ENCODE peak calls at places on chromosomes 3 and 15, in nine cellular contexts. Z is non-pigmented ciliary epithelial cell; Q is tibial nerve; T is effector memory CD8-positive, alpha-beta T cell; J is left colon; S is dorsolateral prefrontal cortex; W is CD4-positive, alpha-beta T cell; L is HFFc6; P is ovary. K is an unnamed sample.

GRCh38 chr3:62027796-62028195 is 345.6 kb downstream of the FEZF2 start:
- DNase-seq in P (no peak), W (no peak), Z (no peak), S (peak), J (no peak), T (no peak), L (no peak), Q (no peak), K (no peak)

GRCh38 chr3:179720196-179720595 is 67.4 kb downstream of the USP13 start:
- DNase-seq in L (no peak), J (no peak), Q (no peak), W (no peak), S (no peak), T (no peak), P (no peak), Z (no peak), K (no peak)

GRCh38 chr15:59885832-59886231 is 118.3 kb upstream of the FOXB1 start:
- DNase-seq in P (no peak), S (no peak), Q (no peak), Z (no peak), T (no peak), L (no peak), J (no peak), W (no peak), K (no peak)

GRCh38 chr15:33044598-33044997 is 149.9 kb downstream of the FMN1 start:
- DNase-seq in T (no peak), Z (no peak), W (no peak), Q (no peak), J (no peak), S (no peak), L (no peak), P (no peak), K (no peak)

GRCh38 chr3:159458010-159458409 is 530.6 kb upstream of the IL12A start:
- DNase-seq in L (peak), W (no peak), Z (peak), P (no peak), J (no peak), Q (no peak), S (no peak), T (no peak), K (no peak)

GRCh38 chr3:25455316-25456232 is 27.5 kb downstream of the RARB start:
- DNase-seq in Q (no peak), P (no peak), T (no peak), J (peak), W (no peak), S (peak), L (peak), Z (no peak), K (no peak)

GRCh38 chr15:90046846-90047481 is 45.8 kb downstream of the ZNF710 start:
- DNase-seq in T (no peak), L (no peak), P (no peak), Q (no peak), Z (no peak), S (no peak), J (peak), W (no peak), K (no peak)

GRCh38 chr15:71752604-71753289 is 57.6 kb upstream of the NR2E3 start:
- DNase-seq in W (no peak), P (no peak), Q (no peak), S (peak), Z (peak), L (peak), J (peak), T (no peak), K (no peak)

K was measured in CD4-positive, CD25-positive, alpha-beta regulatory T cell.